ENCODE peak calls at places on chromosomes 6 and 20, in ten cellular contexts. One of them, this sample, is unnamed.

GRCh38 chr20:52649727-52650126 is 322.4 kb upstream of the TSHZ2 start:
- DNase-seq in coronary artery: no peak
- DNase-seq in right lobe of liver: no peak
- DNase-seq in heart right ventricle: no peak
- DNase-seq in IMR-90: no peak
- DNase-seq in T-helper 2 cell treated with Interferon-gamma antibody and Interleukin-4, amounts not matched to agents 5 μg/mL and 100 μg/mL, for 36 hours: no peak
- DNase-seq in renal cortical epithelial cell: no peak
- DNase-seq in COLO829: no peak
- DNase-seq in EH: no peak
- DNase-seq in Right ventricle myocardium superior: no peak
- DNase-seq in this sample: no peak

GRCh38 chr6:36804549-36804948 is 34.7 kb downstream of the CPNE5 start:
- DNase-seq in Right ventricle myocardium superior: no peak
- DNase-seq in coronary artery: no peak
- DNase-seq in COLO829: no peak
- DNase-seq in EH: no peak
- DNase-seq in right lobe of liver: no peak
- DNase-seq in heart right ventricle: no peak
- DNase-seq in T-helper 2 cell treated with Interferon-gamma antibody and Interleukin-4, amounts not matched to agents 5 μg/mL and 100 μg/mL, for 36 hours: no peak
- DNase-seq in IMR-90: no peak
- DNase-seq in renal cortical epithelial cell: no peak
- DNase-seq in this sample: no peak

GRCh38 chr6:45199554-45199953 is 128.6 kb upstream of the RUNX2 start:
- DNase-seq in Right ventricle myocardium superior: no peak
- DNase-seq in T-helper 2 cell treated with Interferon-gamma antibody and Interleukin-4, amounts not matched to agents 5 μg/mL and 100 μg/mL, for 36 hours: no peak
- DNase-seq in IMR-90: no peak
- DNase-seq in right lobe of liver: no peak
- DNase-seq in renal cortical epithelial cell: no peak
- DNase-seq in EH: no peak
- DNase-seq in COLO829: no peak
- DNase-seq in coronary artery: no peak
- DNase-seq in heart right ventricle: no peak
- DNase-seq in this sample: no peak

GRCh38 chr6:52399511-52400315 is 20.4 kb upstream of the EFHC1 start:
- DNase-seq in COLO829: peak; percentile 74
- DNase-seq in IMR-90: peak; percentile 70
- DNase-seq in T-helper 2 cell treated with Interferon-gamma antibody and Interleukin-4, amounts not matched to agents 5 μg/mL and 100 μg/mL, for 36 hours: no peak
- DNase-seq in Right ventricle myocardium superior: no peak
- DNase-seq in EH: peak; percentile 70
- DNase-seq in renal cortical epithelial cell: peak; percentile 69
- DNase-seq in coronary artery: no peak
- DNase-seq in heart right ventricle: peak; percentile 30
- DNase-seq in right lobe of liver: no peak
- DNase-seq in this sample: peak; percentile 68

GRCh38 chr20:54345301-54345724 is 130.1 kb upstream of the DOK5 start:
- DNase-seq in coronary artery: no peak
- DNase-seq in COLO829: peak; percentile 72
- DNase-seq in EH: peak; percentile 92
- DNase-seq in IMR-90: peak; percentile 87
- DNase-seq in heart right ventricle: no peak
- DNase-seq in right lobe of liver: no peak
- DNase-seq in renal cortical epithelial cell: peak; percentile 96
- DNase-seq in Right ventricle myocardium superior: no peak
- DNase-seq in T-helper 2 cell treated with Interferon-gamma antibody and Interleukin-4, amounts not matched to agents 5 μg/mL and 100 μg/mL, for 36 hours: no peak
- DNase-seq in this sample: no peak

GRCh38 chr6:109441069-109441816 is 719 bp downstream of the SMPD2 start:
- DNase-seq in coronary artery: no peak
- DNase-seq in heart right ventricle: peak; percentile 48
- DNase-seq in Right ventricle myocardium superior: peak; percentile 68
- DNase-seq in EH: peak; percentile 62
- DNase-seq in IMR-90: peak; percentile 47
- DNase-seq in right lobe of liver: peak; percentile 58
- DNase-seq in renal cortical epithelial cell: peak; percentile 44
- DNase-seq in COLO829: no peak
- DNase-seq in T-helper 2 cell treated with Interferon-gamma antibody and Interleukin-4, amounts not matched to agents 5 μg/mL and 100 μg/mL, for 36 hours: peak; percentile 32
- DNase-seq in this sample: peak; percentile 58

GRCh38 chr6:97765480-97765879 is 482.5 kb upstream of the MMS22L start:
- DNase-seq in coronary artery: no peak
- DNase-seq in COLO829: no peak
- DNase-seq in renal cortical epithelial cell: no peak
- DNase-seq in EH: peak; percentile 1
- DNase-seq in Right ventricle myocardium superior: no peak
- DNase-seq in IMR-90: peak; percentile 18
- DNase-seq in heart right ventricle: no peak
- DNase-seq in T-helper 2 cell treated with Interferon-gamma antibody and Interleukin-4, amounts not matched to agents 5 μg/mL and 100 μg/mL, for 36 hours: no peak
- DNase-seq in right lobe of liver: no peak
- DNase-seq in this sample: no peak

GRCh38 chr20:50572922-50573777 is 63.0 kb downstream of the PTPN1 start:
- DNase-seq in T-helper 2 cell treated with Interferon-gamma antibody and Interleukin-4, amounts not matched to agents 5 μg/mL and 100 μg/mL, for 36 hours: no peak
- DNase-seq in COLO829: no peak
- DNase-seq in Right ventricle myocardium superior: peak; percentile 68
- DNase-seq in IMR-90: peak; percentile 81
- DNase-seq in EH: peak; percentile 77
- DNase-seq in coronary artery: peak; percentile 89
- DNase-seq in heart right ventricle: peak; percentile 45
- DNase-seq in renal cortical epithelial cell: peak; percentile 84
- DNase-seq in right lobe of liver: peak; percentile 58
- DNase-seq in this sample: no peak

GRCh38 chr6:13479206-13479797 is 8.1 kb downstream of the GFOD1 start:
- DNase-seq in Right ventricle myocardium superior: no peak
- DNase-seq in T-helper 2 cell treated with Interferon-gamma antibody and Interleukin-4, amounts not matched to agents 5 μg/mL and 100 μg/mL, for 36 hours: no peak
- DNase-seq in renal cortical epithelial cell: no peak
- DNase-seq in EH: no peak
- DNase-seq in heart right ventricle: no peak
- DNase-seq in right lobe of liver: no peak
- DNase-seq in COLO829: no peak
- DNase-seq in IMR-90: no peak
- DNase-seq in coronary artery: no peak
- DNase-seq in this sample: no peak

GRCh38 chr6:109224107-109224875 is 129.0 kb downstream of the CEP57L1 start:
- DNase-seq in COLO829: no peak
- DNase-seq in right lobe of liver: no peak
- DNase-seq in coronary artery: no peak
- DNase-seq in Right ventricle myocardium superior: no peak
- DNase-seq in heart right ventricle: no peak
- DNase-seq in EH: no peak
- DNase-seq in T-helper 2 cell treated with Interferon-gamma antibody and Interleukin-4, amounts not matched to agents 5 μg/mL and 100 μg/mL, for 36 hours: no peak
- DNase-seq in IMR-90: no peak
- DNase-seq in renal cortical epithelial cell: peak; percentile 29
- DNase-seq in this sample: no peak

GRCh38 chr20:62918830-62919229 is 7.5 kb downstream of the DIDO1 start:
- DNase-seq in heart right ventricle: no peak
- DNase-seq in renal cortical epithelial cell: no peak
- DNase-seq in right lobe of liver: no peak
- DNase-seq in EH: no peak
- DNase-seq in COLO829: no peak
- DNase-seq in T-helper 2 cell treated with Interferon-gamma antibody and Interleukin-4, amounts not matched to agents 5 μg/mL and 100 μg/mL, for 36 hours: peak; percentile 61
- DNase-seq in coronary artery: no peak
- DNase-seq in IMR-90: no peak
- DNase-seq in Right ventricle myocardium superior: no peak
- DNase-seq in this sample: no peak

GRCh38 chr6:75223461-75223860 is 17.6 kb upstream of the COL12A1 start:
- DNase-seq in T-helper 2 cell treated with Interferon-gamma antibody and Interleukin-4, amounts not matched to agents 5 μg/mL and 100 μg/mL, for 36 hours: no peak
- DNase-seq in renal cortical epithelial cell: no peak
- DNase-seq in EH: peak; percentile 68
- DNase-seq in coronary artery: no peak
- DNase-seq in heart right ventricle: no peak
- DNase-seq in IMR-90: no peak
- DNase-seq in Right ventricle myocardium superior: no peak
- DNase-seq in COLO829: no peak
- DNase-seq in right lobe of liver: no peak
- DNase-seq in this sample: no peak

GRCh38 chr6:135537782-135538301 is 40.3 kb upstream of the AHI1 start:
- DNase-seq in coronary artery: no peak
- DNase-seq in renal cortical epithelial cell: peak; percentile 41
- DNase-seq in EH: peak; percentile 81
- DNase-seq in IMR-90: peak; percentile 89
- DNase-seq in Right ventricle myocardium superior: no peak
- DNase-seq in COLO829: peak; percentile 34
- DNase-seq in right lobe of liver: no peak
- DNase-seq in heart right ventricle: no peak
- DNase-seq in T-helper 2 cell treated with Interferon-gamma antibody and Interleukin-4, amounts not matched to agents 5 μg/mL and 100 μg/mL, for 36 hours: peak; percentile 87
- DNase-seq in this sample: no peak

GRCh38 chr6:155194399-155194798 is 69.4 kb upstream of the CLDN20 start:
- DNase-seq in EH: peak; percentile 18
- DNase-seq in heart right ventricle: no peak
- DNase-seq in right lobe of liver: no peak
- DNase-seq in coronary artery: no peak
- DNase-seq in COLO829: no peak
- DNase-seq in Right ventricle myocardium superior: no peak
- DNase-seq in IMR-90: no peak
- DNase-seq in T-helper 2 cell treated with Interferon-gamma antibody and Interleukin-4, amounts not matched to agents 5 μg/mL and 100 μg/mL, for 36 hours: no peak
- DNase-seq in renal cortical epithelial cell: no peak
- DNase-seq in this sample: no peak

GRCh38 chr6:37862415-37862814 is 42.9 kb downstream of the ZFAND3 start:
- DNase-seq in EH: no peak
- DNase-seq in renal cortical epithelial cell: no peak
- DNase-seq in heart right ventricle: no peak
- DNase-seq in coronary artery: no peak
- DNase-seq in IMR-90: no peak
- DNase-seq in right lobe of liver: no peak
- DNase-seq in COLO829: no peak
- DNase-seq in T-helper 2 cell treated with Interferon-gamma antibody and Interleukin-4, amounts not matched to agents 5 μg/mL and 100 μg/mL, for 36 hours: no peak
- DNase-seq in Right ventricle myocardium superior: no peak
- DNase-seq in this sample: no peak

GRCh38 chr6:34837500-34837899 is 45.6 kb downstream of the BLTP3A start:
- DNase-seq in coronary artery: no peak
- DNase-seq in renal cortical epithelial cell: no peak
- DNase-seq in Right ventricle myocardium superior: no peak
- DNase-seq in IMR-90: no peak
- DNase-seq in T-helper 2 cell treated with Interferon-gamma antibody and Interleukin-4, amounts not matched to agents 5 μg/mL and 100 μg/mL, for 36 hours: no peak
- DNase-seq in EH: no peak
- DNase-seq in heart right ventricle: no peak
- DNase-seq in right lobe of liver: no peak
- DNase-seq in COLO829: no peak
- DNase-seq in this sample: no peak

GRCh38 chr6:31401403-31401802 is 2.0 kb upstream of the MICA start:
- DNase-seq in IMR-90: peak; percentile 81
- DNase-seq in coronary artery: no peak
- DNase-seq in T-helper 2 cell treated with Interferon-gamma antibody and Interleukin-4, amounts not matched to agents 5 μg/mL and 100 μg/mL, for 36 hours: no peak
- DNase-seq in right lobe of liver: no peak
- DNase-seq in Right ventricle myocardium superior: no peak
- DNase-seq in heart right ventricle: no peak
- DNase-seq in EH: peak; percentile 92
- DNase-seq in renal cortical epithelial cell: peak; percentile 84
- DNase-seq in COLO829: peak; percentile 26
- DNase-seq in this sample: peak; percentile 72

GRCh38 chr6:98416027-98416426 is 418.3 kb upstream of the POU3F2 start:
- DNase-seq in renal cortical epithelial cell: no peak
- DNase-seq in EH: no peak
- DNase-seq in coronary artery: no peak
- DNase-seq in T-helper 2 cell treated with Interferon-gamma antibody and Interleukin-4, amounts not matched to agents 5 μg/mL and 100 μg/mL, for 36 hours: no peak
- DNase-seq in IMR-90: no peak
- DNase-seq in COLO829: peak; percentile 3
- DNase-seq in Right ventricle myocardium superior: no peak
- DNase-seq in heart right ventricle: no peak
- DNase-seq in right lobe of liver: no peak
- DNase-seq in this sample: no peak

This sample was measured in LoVo.